ENCODE peak calls at places on chromosomes 6 and 20, in four cellular contexts. M is HCT116, I is GM23338, H is PC-3. Y is an unnamed sample.

GRCh38 chr6:21005816-21006553 is 471.7 kb downstream of the CDKAL1 start:
- DNase-seq in M (peak; percentile 85), I (no peak), H (peak; percentile 98), Y (peak; percentile 60)

GRCh38 chr6:81476881-81477280 is 275.6 kb downstream of the TENT5A start:
- DNase-seq in M (no peak), I (no peak), H (peak; percentile 5), Y (no peak)

GRCh38 chr20:62227591-62227976 is 7.5 kb upstream of the HRH3 start:
- DNase-seq in M (no peak), I (no peak), H (no peak), Y (no peak)

GRCh38 chr6:34358389-34358906 is 34.0 kb downstream of the NUDT3 start:
- DNase-seq in M (no peak), I (no peak), H (peak; percentile 51), Y (peak; percentile 46)

GRCh38 chr6:7787137-7787575 is 61.3 kb downstream of the BMP6 start:
- DNase-seq in M (no peak), I (no peak), H (no peak), Y (peak; percentile 13)

GRCh38 chr6:6725834-6726194 is 137.3 kb downstream of the LY86 start:
- DNase-seq in M (no peak), I (no peak), H (no peak), Y (no peak)

GRCh38 chr6:15246217-15247211 is 645 bp downstream of the JARID2 start:
- DNase-seq in M (no peak), I (no peak), H (no peak), Y (no peak)

GRCh38 chr6:107033136-107033535 is 5.1 kb downstream of the MTRES1 start:
- DNase-seq in M (no peak), I (no peak), H (peak; percentile 32), Y (no peak)

GRCh38 chr20:14921546-14921945 is 584.1 kb upstream of the FLRT3 start:
- DNase-seq in M (no peak), I (no peak), H (peak; percentile 58), Y (no peak)

GRCh38 chr20:829531-829930 is 4.0 kb upstream of the FAM110A start:
- DNase-seq in M (no peak), I (no peak), H (no peak), Y (no peak)

GRCh38 chr20:18973499-18974173 is 160.1 kb downstream of the SCP2D1 start:
- DNase-seq in M (no peak), I (no peak), H (no peak), Y (no peak)

GRCh38 chr6:7216941-7217621 is 95.9 kb downstream of the SSR1 start:
- DNase-seq in M (no peak), I (peak; percentile 54), H (no peak), Y (no peak)

GRCh38 chr6:40792183-40792582 is 205.0 kb upstream of the LRFN2 start:
- DNase-seq in M (no peak), I (no peak), H (no peak), Y (no peak)

GRCh38 chr6:7909323-7910276 is 988 bp downstream of the TXNDC5 start:
- DNase-seq in M (no peak), I (peak; percentile 77), H (peak; percentile 52), Y (peak; percentile 79)

GRCh38 chr6:151285121-151285520 is 45.4 kb downstream of the AKAP12 start:
- DNase-seq in M (no peak), I (no peak), H (peak; percentile 37), Y (no peak)

GRCh38 chr20:62959101-62959971 is 6.8 kb downstream of the SLC17A9 start:
- DNase-seq in M (no peak), I (no peak), H (no peak), Y (no peak)

GRCh38 chr20:39117486-39117885 is 155.3 kb downstream of the DHX35 start:
- DNase-seq in M (peak; percentile 88), I (no peak), H (peak; percentile 61), Y (peak; percentile 54)

GRCh38 chr6:36076178-36077088 is 48.8 kb downstream of the MAPK14 start:
- DNase-seq in M (no peak), I (no peak), H (no peak), Y (no peak)

GRCh38 chr6:170093276-170093657 is 197.6 kb downstream of the DLL1 start:
- DNase-seq in M (no peak), I (no peak), H (no peak), Y (no peak)

GRCh38 chr6:170093658-170094596 is 197.0 kb downstream of the DLL1 start:
- DNase-seq in M (no peak), I (no peak), H (no peak), Y (no peak)

GRCh38 chr6:170095273-170095976 is 195.5 kb downstream of the DLL1 start:
- DNase-seq in M (no peak), I (no peak), H (no peak), Y (no peak)

GRCh38 chr6:170096191-170096802 is 194.6 kb downstream of the DLL1 start:
- DNase-seq in M (no peak), I (no peak), H (no peak), Y (no peak)

DNA sequence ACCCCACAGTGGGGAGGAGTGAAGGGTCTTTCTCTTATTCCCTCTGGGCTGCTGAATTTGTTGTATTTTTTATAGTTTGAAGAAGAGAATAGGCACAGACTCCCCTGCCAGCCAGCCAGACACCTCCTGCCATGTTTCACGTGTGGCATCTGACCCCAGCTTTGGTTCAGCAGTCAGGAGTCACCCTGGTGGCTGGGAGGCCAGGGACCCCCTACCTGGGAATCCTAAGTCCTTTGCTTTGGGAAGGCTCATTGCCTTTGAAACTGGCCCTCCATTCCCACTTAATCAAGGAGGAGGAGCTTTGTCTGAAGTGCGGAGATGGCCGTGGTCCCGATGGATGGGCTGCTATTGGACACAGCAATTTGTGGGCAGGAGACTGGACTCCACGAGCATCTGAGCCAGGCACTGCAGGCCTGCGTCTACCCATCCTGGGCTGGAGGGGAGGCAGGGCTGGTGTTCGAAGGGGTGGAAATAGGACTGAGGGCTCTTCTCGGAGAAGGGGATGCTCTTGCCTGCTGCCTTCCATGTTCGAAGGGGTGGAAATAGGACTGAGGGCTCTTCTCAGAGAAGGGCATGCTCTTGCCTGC is 196.1 kb downstream of the DLL1 start:
- DNase-seq in M (no peak), I (no peak), H (no peak), Y (no peak)
- TF ChIP-seq EZH2phosphoT487 in M (no peak), I (no peak), H (no peak), Y (no peak)

GRCh38 chr6:133337312-133337711 is 96.2 kb downstream of the EYA4 start:
- DNase-seq in M (no peak), I (no peak), H (peak; percentile 57), Y (no peak)

GRCh38 chr6:133341607-133342158 is 100.5 kb downstream of the EYA4 start:
- DNase-seq in M (no peak), I (no peak), H (peak; percentile 83), Y (peak; percentile 34)

GRCh38 chr6:133339543-133340384 is 98.6 kb downstream of the EYA4 start:
- DNase-seq in M (no peak), I (no peak), H (no peak), Y (no peak)

GRCh38 chr6:133343220-133343619 is 102.1 kb downstream of the EYA4 start:
- DNase-seq in M (no peak), I (no peak), H (no peak), Y (no peak)

GRCh38 chr6:133340557-133340956 is 99.4 kb downstream of the EYA4 start:
- DNase-seq in M (no peak), I (no peak), H (peak; percentile 58), Y (no peak)
- TF ChIP-seq EZH2phosphoT487 in M (no peak), I (no peak), H (no peak), Y (no peak)

DNA sequence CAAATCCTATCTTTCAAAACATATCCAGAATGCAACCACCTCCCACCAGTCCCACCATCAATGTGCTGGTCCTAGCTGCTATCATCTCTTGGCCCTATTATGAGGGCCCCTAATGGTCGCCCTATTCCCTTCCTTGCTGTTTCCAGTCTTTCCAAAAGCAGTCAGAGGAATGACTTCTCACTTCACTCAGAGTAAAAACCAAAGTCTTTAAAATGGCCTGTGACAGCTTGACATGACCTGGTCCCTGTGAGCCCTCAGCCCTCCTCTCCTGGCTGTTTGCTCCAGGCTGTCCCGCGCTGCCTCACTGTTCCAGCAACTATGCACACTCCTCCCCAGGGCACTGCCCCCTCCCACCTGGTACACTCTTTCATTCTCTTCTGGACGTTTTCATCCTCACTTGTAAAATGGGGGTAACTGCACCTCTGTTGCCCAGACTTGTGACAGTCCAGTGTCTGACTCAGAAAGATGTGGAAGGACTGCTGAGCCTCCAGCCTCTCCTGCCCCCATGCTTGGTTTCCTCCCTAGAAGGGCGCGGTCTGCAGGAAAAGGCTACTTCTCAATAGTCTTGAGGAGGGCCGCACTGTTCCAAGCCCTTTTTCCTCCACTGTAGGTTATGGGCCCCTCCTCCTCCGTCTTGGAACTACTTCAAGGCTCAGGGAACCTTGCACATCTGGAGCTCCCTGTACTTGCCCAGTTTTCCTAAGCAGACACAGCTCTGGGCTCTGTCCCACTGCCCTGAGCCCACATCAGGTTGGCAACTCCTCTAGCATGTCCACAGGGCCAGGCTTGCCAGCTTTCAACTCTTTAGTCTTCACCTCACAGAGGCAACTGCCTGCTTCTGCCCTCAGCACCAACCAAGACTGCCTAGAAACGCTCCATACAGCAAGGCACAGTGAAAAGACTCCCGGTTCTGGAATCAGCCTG is 64.7 kb downstream of the MYH7B start:
- DNase-seq in M (no peak), I (no peak), H (no peak), Y (no peak)
- TF ChIP-seq EZH2phosphoT487 in M (no peak), I (no peak), H (no peak), Y (no peak)

GRCh38 chr6:90508753-90509152 is 78.1 kb downstream of the MAP3K7 start:
- DNase-seq in M (no peak), I (peak; percentile 75), H (no peak), Y (no peak)
- TF ChIP-seq EZH2phosphoT487 in M (no peak), I (no peak), H (no peak), Y (no peak)

Y was measured in hepatocyte.